ENCODE peak calls at places on chromosomes 7 and 10, in four cellular contexts. Q is fibroblast of lung, K is PC-9, F is testis. V is an unnamed sample.

GRCh38 chr7:44087914-44088838 is 5.8 kb upstream of the POLM start:
- DNase-seq in K (no peak), F (peak), Q (peak), V (no peak)

GRCh38 chr10:128854965-128855364 is 612.1 kb upstream of the MGMT start:
- DNase-seq in F (peak), K (no peak), Q (peak), V (peak)

GRCh38 chr7:101707587-101707986 is 78.5 kb upstream of the MYL10 start:
- DNase-seq in F (no peak), K (no peak), Q (no peak), V (no peak)

GRCh38 chr10:132709471-132709951 is 76.4 kb downstream of the NKX6-2 start:
- DNase-seq in F (no peak), Q (no peak), K (no peak), V (no peak)

GRCh38 chr10:114538544-114538906 is 119.5 kb downstream of the ABLIM1 start:
- DNase-seq in Q (no peak), F (no peak), K (peak), V (no peak)

GRCh38 chr10:119703903-119704508 is 21.8 kb upstream of the INPP5F start:
- DNase-seq in Q (no peak), F (no peak), K (no peak), V (no peak)

GRCh38 chr10:12484945-12485805 is 135.8 kb downstream of the CAMK1D start:
- DNase-seq in F (no peak), K (no peak), Q (no peak), V (no peak)

GRCh38 chr7:12244129-12244528 is 33.0 kb downstream of the TMEM106B start:
- DNase-seq in Q (peak), F (peak), K (peak), V (no peak)

GRCh38 chr10:100896876-100897461 is 15.8 kb upstream of the SLF2 start:
- DNase-seq in K (no peak), F (peak), Q (no peak), V (no peak)

GRCh38 chr7:148711191-148712102 is 12.7 kb downstream of the CUL1 start:
- DNase-seq in F (no peak), Q (no peak), K (no peak), V (no peak)

GRCh38 chr10:97332586-97333350 is 1.8 kb downstream of the FRAT2 start:
- DNase-seq in Q (peak), K (peak), F (peak), V (peak)

GRCh38 chr7:149621776-149622175 is 124.2 kb upstream of the ZNF746 start:
- DNase-seq in K (no peak), Q (no peak), F (no peak), V (no peak)

GRCh38 chr7:74480861-74481417 is 27.2 kb downstream of the GTF2IRD1 start:
- DNase-seq in Q (peak), F (peak), K (peak), V (no peak)

GRCh38 chr10:112711366-112711765 is 238.7 kb upstream of the TCF7L2 start:
- DNase-seq in K (no peak), F (no peak), Q (peak), V (no peak)

GRCh38 chr10:110208614-110209398 is 1.4 kb downstream of the MXI1 start:
- DNase-seq in F (peak), K (no peak), Q (peak), V (no peak)

GRCh38 chr7:148153611-148154010 is 437.0 kb upstream of the C7orf33 start:
- DNase-seq in F (peak), K (no peak), Q (no peak), V (no peak)

GRCh38 chr7:1468899-1469298 is 9.6 kb upstream of the MICALL2 start:
- DNase-seq in Q (no peak), K (no peak), F (no peak), V (no peak)

GRCh38 chr7:139620676-139621344 is 97.3 kb downstream of the CLEC2L start:
- DNase-seq in Q (no peak), F (peak), K (peak), V (no peak)

GRCh38 chr7:139828880-139829653 is at the start of gene TBXAS1:
- DNase-seq in K (no peak), Q (no peak), F (peak), V (peak)

GRCh38 chr10:57338823-57339558 is 928.7 kb downstream of the IPMK start:
- DNase-seq in K (no peak), F (peak), Q (peak), V (no peak)

GRCh38 chr10:73732426-73732825 is 11.7 kb upstream of the SEC24C start:
- DNase-seq in F (no peak), K (no peak), Q (no peak), V (no peak)

GRCh38 chr10:31754803-31755624 is 173.6 kb downstream of the ARHGAP12 start:
- DNase-seq in Q (no peak), K (peak), F (no peak), V (no peak)

GRCh38 chr10:2665772-2666171 is 401.6 kb upstream of the PFKP start:
- DNase-seq in K (no peak), Q (no peak), F (no peak), V (no peak)

GRCh38 chr7:45692031-45692430 is 117.9 kb downstream of the ADCY1 start:
- DNase-seq in Q (no peak), K (no peak), F (peak), V (no peak)

GRCh38 chr7:119320316-119320715 is 952.7 kb upstream of the KCND2 start:
- DNase-seq in F (no peak), Q (no peak), K (no peak), V (no peak)

GRCh38 chr7:2475678-2476015 is 551 bp downstream of the GRIFIN start:
- DNase-seq in F (no peak), K (no peak), Q (no peak), V (no peak)

GRCh38 chr10:97069576-97070362 is 116.0 kb downstream of the SLIT1 start:
- DNase-seq in K (no peak), F (no peak), Q (peak), V (no peak)

GRCh38 chr10:110643670-110644597 is at the start of gene RBM20:
- DNase-seq in K (no peak), F (peak), Q (peak), V (no peak)

GRCh38 chr7:107044347-107045194 is at the start of gene PRKAR2B:
- DNase-seq in Q (peak), F (peak), K (peak), V (no peak)

GRCh38 chr10:97991875-97992274 is 38.5 kb downstream of the CRTAC1 start:
- DNase-seq in Q (peak), F (peak), K (no peak), V (no peak)

GRCh38 chr7:73521636-73522080 is 435 bp downstream of the BAZ1B start:
- DNase-seq in Q (peak), F (no peak), K (peak), V (no peak)

GRCh38 chr7:157541796-157542668 is 205.2 kb downstream of the DNAJB6 start:
- DNase-seq in F (no peak), Q (no peak), K (no peak), V (no peak)

GRCh38 chr7:7970113-7970619 is 1.6 kb downstream of the GLCCI1 start:
- DNase-seq in F (no peak), Q (peak), K (no peak), V (no peak)

GRCh38 chr10:71575446-71575845 is 144.1 kb downstream of the C10orf105 start:
- DNase-seq in Q (no peak), F (peak), K (no peak), V (no peak)

GRCh38 chr10:122981066-122981464 is 864 bp downstream of the PSTK start:
- DNase-seq in Q (peak), F (no peak), K (no peak), V (no peak)

GRCh38 chr10:75293456-75293840 is 57.7 kb upstream of the COMTD1 start:
- DNase-seq in K (no peak), F (no peak), Q (peak), V (no peak)

GRCh38 chr7:158734861-158735260 is 30.3 kb upstream of the NCAPG2 start:
- DNase-seq in K (no peak), Q (peak), F (no peak), V (no peak)

GRCh38 chr7:158732483-158733219 is 28.0 kb upstream of the NCAPG2 start:
- DNase-seq in Q (no peak), F (no peak), K (no peak), V (no peak)

GRCh38 chr7:158733220-158733519 is 28.6 kb upstream of the NCAPG2 start:
- DNase-seq in K (no peak), F (no peak), Q (no peak), V (no peak)

GRCh38 chr7:158735935-158736334 is 31.3 kb upstream of the NCAPG2 start:
- DNase-seq in Q (no peak), K (no peak), F (no peak), V (no peak)

GRCh38 chr7:158733762-158734494 is 29.3 kb upstream of the NCAPG2 start:
- DNase-seq in Q (no peak), F (no peak), K (no peak), V (no peak)
- TF ChIP-seq CTCF in Q (no peak), F (no peak), K (no peak), V (no peak)

DNA sequence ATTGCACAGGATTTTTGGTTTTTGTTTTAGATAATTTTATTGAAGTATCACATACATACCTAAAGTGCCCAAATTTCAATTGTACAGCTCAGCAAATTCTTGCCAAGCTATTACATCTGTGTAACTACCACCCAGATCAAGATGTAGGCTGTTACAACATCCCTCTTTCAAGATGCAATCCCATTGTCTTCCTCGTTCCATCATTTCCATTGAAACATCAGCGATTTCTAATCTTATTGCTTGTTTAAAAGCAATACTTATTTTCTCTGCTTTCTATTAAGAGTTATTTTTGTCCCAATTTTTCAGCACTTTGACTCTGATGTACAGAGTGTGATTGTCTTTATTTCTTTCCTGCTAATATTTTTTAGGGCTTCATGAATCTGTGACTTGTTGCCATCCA is 372.8 kb upstream of the SHH start:
- DNase-seq in F (no peak), K (no peak), Q (no peak), V (no peak)
- TF ChIP-seq CTCF in F (no peak), K (no peak), Q (no peak), V (no peak)

GRCh38 chr7:103524042-103524907 is 78.3 kb upstream of the SLC26A5 start:
- DNase-seq in Q (peak), K (no peak), F (no peak), V (peak)
- TF ChIP-seq CTCF in Q (peak), K (peak), F (no peak), V (peak)

DNA sequence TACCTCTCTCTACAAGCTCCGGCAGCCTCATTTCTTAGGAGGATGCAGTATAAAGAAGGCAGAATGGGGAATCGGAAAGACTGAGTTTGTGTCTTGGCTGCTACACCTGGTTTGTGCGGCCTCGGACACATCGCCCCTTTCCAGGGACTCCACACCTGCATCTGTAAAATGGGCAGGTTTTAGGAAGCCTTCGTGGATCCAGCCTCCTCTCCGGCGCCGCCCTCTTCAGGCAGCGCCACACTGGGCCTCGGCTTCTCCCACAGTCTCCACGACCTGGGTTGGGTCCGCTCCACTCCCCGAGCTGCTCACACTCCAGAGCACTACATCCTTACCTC is 341 bp downstream of the GOT1 start:
- DNase-seq in Q (peak), K (no peak), F (no peak), V (no peak)
- TF ChIP-seq CTCF in Q (no peak), K (no peak), F (no peak), V (no peak)

V was measured in kidney epithelial cell.